ENCODE peak calls at places on chromosomes 1 and 21, in four cellular contexts. One of them, this sample, is unnamed.

GRCh38 chr1:33876970-33877680 is 13.2 kb downstream of the HMGB4 start:
- DNase-seq in occipital lobe: peak; percentile 75
- DNase-seq in effector memory CD4-positive, alpha-beta T cell: no peak
- DNase-seq in stimulated activated CD4-positive, alpha-beta T cell treated with anti-CD3 and anti-CD28 coated beads, Interleukin-15, amount 100 ng/mL, for 1 hour: no peak
- DNase-seq in this sample: peak; percentile 18

GRCh38 chr1:14724234-14724633 is 125.7 kb downstream of the KAZN start:
- DNase-seq in occipital lobe: no peak
- DNase-seq in stimulated activated CD4-positive, alpha-beta T cell treated with anti-CD3 and anti-CD28 coated beads, Interleukin-15, amount 100 ng/mL, for 1 hour: no peak
- DNase-seq in effector memory CD4-positive, alpha-beta T cell: no peak
- DNase-seq in this sample: no peak

GRCh38 chr1:76291186-76291585 is 216.6 kb downstream of the ST6GALNAC3 start:
- DNase-seq in stimulated activated CD4-positive, alpha-beta T cell treated with anti-CD3 and anti-CD28 coated beads, Interleukin-15, amount 100 ng/mL, for 1 hour: no peak
- DNase-seq in occipital lobe: no peak
- DNase-seq in effector memory CD4-positive, alpha-beta T cell: no peak
- DNase-seq in this sample: no peak

GRCh38 chr1:40078512-40079333 is 18.3 kb downstream of the PPT1 start:
- DNase-seq in effector memory CD4-positive, alpha-beta T cell: peak; percentile 29
- DNase-seq in occipital lobe: no peak
- DNase-seq in stimulated activated CD4-positive, alpha-beta T cell treated with anti-CD3 and anti-CD28 coated beads, Interleukin-15, amount 100 ng/mL, for 1 hour: no peak
- DNase-seq in this sample: peak; percentile 99

GRCh38 chr1:63671514-63671913 is 78.3 kb downstream of the PGM1 start:
- DNase-seq in effector memory CD4-positive, alpha-beta T cell: no peak
- DNase-seq in stimulated activated CD4-positive, alpha-beta T cell treated with anti-CD3 and anti-CD28 coated beads, Interleukin-15, amount 100 ng/mL, for 1 hour: no peak
- DNase-seq in occipital lobe: no peak
- DNase-seq in this sample: no peak

GRCh38 chr1:114347431-114348209 is 163.4 kb downstream of the TRIM33 start:
- DNase-seq in stimulated activated CD4-positive, alpha-beta T cell treated with anti-CD3 and anti-CD28 coated beads, Interleukin-15, amount 100 ng/mL, for 1 hour: no peak
- DNase-seq in occipital lobe: no peak
- DNase-seq in effector memory CD4-positive, alpha-beta T cell: no peak
- DNase-seq in this sample: no peak

GRCh38 chr1:84300991-84301758 is at the start of gene SAMD13:
- DNase-seq in stimulated activated CD4-positive, alpha-beta T cell treated with anti-CD3 and anti-CD28 coated beads, Interleukin-15, amount 100 ng/mL, for 1 hour: no peak
- DNase-seq in effector memory CD4-positive, alpha-beta T cell: no peak
- DNase-seq in occipital lobe: peak; percentile 35
- DNase-seq in this sample: peak; percentile 86

GRCh38 chr1:36154765-36155559 is 998 bp upstream of the MAP7D1 start:
- DNase-seq in occipital lobe: no peak
- DNase-seq in effector memory CD4-positive, alpha-beta T cell: no peak
- DNase-seq in stimulated activated CD4-positive, alpha-beta T cell treated with anti-CD3 and anti-CD28 coated beads, Interleukin-15, amount 100 ng/mL, for 1 hour: no peak
- DNase-seq in this sample: no peak

GRCh38 chr1:15703562-15703961 is 19.4 kb downstream of the PLEKHM2 start:
- DNase-seq in effector memory CD4-positive, alpha-beta T cell: no peak
- DNase-seq in stimulated activated CD4-positive, alpha-beta T cell treated with anti-CD3 and anti-CD28 coated beads, Interleukin-15, amount 100 ng/mL, for 1 hour: no peak
- DNase-seq in occipital lobe: peak; percentile 81
- DNase-seq in this sample: no peak

GRCh38 chr1:172900359-172900997 is 150.3 kb downstream of the TNFSF18 start:
- DNase-seq in stimulated activated CD4-positive, alpha-beta T cell treated with anti-CD3 and anti-CD28 coated beads, Interleukin-15, amount 100 ng/mL, for 1 hour: no peak
- DNase-seq in effector memory CD4-positive, alpha-beta T cell: no peak
- DNase-seq in occipital lobe: no peak
- DNase-seq in this sample: no peak

GRCh38 chr21:25836396-25836795 is 101.6 kb downstream of the GABPA start:
- DNase-seq in stimulated activated CD4-positive, alpha-beta T cell treated with anti-CD3 and anti-CD28 coated beads, Interleukin-15, amount 100 ng/mL, for 1 hour: no peak
- DNase-seq in occipital lobe: no peak
- DNase-seq in effector memory CD4-positive, alpha-beta T cell: no peak
- DNase-seq in this sample: no peak

GRCh38 chr1:43205671-43206070 is 33.5 kb downstream of the CFAP57 start:
- DNase-seq in stimulated activated CD4-positive, alpha-beta T cell treated with anti-CD3 and anti-CD28 coated beads, Interleukin-15, amount 100 ng/mL, for 1 hour: no peak
- DNase-seq in occipital lobe: no peak
- DNase-seq in effector memory CD4-positive, alpha-beta T cell: no peak
- DNase-seq in this sample: no peak

GRCh38 chr1:48214820-48215219 is 7.7 kb upstream of the SLC5A9 start:
- DNase-seq in stimulated activated CD4-positive, alpha-beta T cell treated with anti-CD3 and anti-CD28 coated beads, Interleukin-15, amount 100 ng/mL, for 1 hour: no peak
- DNase-seq in occipital lobe: peak; percentile 10
- DNase-seq in effector memory CD4-positive, alpha-beta T cell: no peak
- DNase-seq in this sample: no peak

GRCh38 chr1:237287876-237288517 is 246.0 kb downstream of the RYR2 start:
- DNase-seq in effector memory CD4-positive, alpha-beta T cell: no peak
- DNase-seq in stimulated activated CD4-positive, alpha-beta T cell treated with anti-CD3 and anti-CD28 coated beads, Interleukin-15, amount 100 ng/mL, for 1 hour: no peak
- DNase-seq in occipital lobe: no peak
- DNase-seq in this sample: no peak

GRCh38 chr1:205318231-205318991 is 3.1 kb downstream of the NUAK2 start:
- DNase-seq in occipital lobe: no peak
- DNase-seq in stimulated activated CD4-positive, alpha-beta T cell treated with anti-CD3 and anti-CD28 coated beads, Interleukin-15, amount 100 ng/mL, for 1 hour: no peak
- DNase-seq in effector memory CD4-positive, alpha-beta T cell: no peak
- DNase-seq in this sample: peak; percentile 94

GRCh38 chr1:174743654-174744561 is 255.8 kb upstream of the CACYBP start:
- DNase-seq in effector memory CD4-positive, alpha-beta T cell: no peak
- DNase-seq in stimulated activated CD4-positive, alpha-beta T cell treated with anti-CD3 and anti-CD28 coated beads, Interleukin-15, amount 100 ng/mL, for 1 hour: no peak
- DNase-seq in occipital lobe: no peak
- DNase-seq in this sample: no peak

GRCh38 chr1:87986154-87986914 is 657.7 kb downstream of the LMO4 start:
- DNase-seq in occipital lobe: no peak
- DNase-seq in effector memory CD4-positive, alpha-beta T cell: no peak
- DNase-seq in stimulated activated CD4-positive, alpha-beta T cell treated with anti-CD3 and anti-CD28 coated beads, Interleukin-15, amount 100 ng/mL, for 1 hour: no peak
- DNase-seq in this sample: no peak

GRCh38 chr1:154468480-154469240 is 33.4 kb upstream of the TDRD10 start:
- DNase-seq in effector memory CD4-positive, alpha-beta T cell: no peak
- DNase-seq in occipital lobe: no peak
- DNase-seq in stimulated activated CD4-positive, alpha-beta T cell treated with anti-CD3 and anti-CD28 coated beads, Interleukin-15, amount 100 ng/mL, for 1 hour: no peak
- DNase-seq in this sample: no peak

GRCh38 chr1:198253668-198254067 is 96.9 kb downstream of the NEK7 start:
- DNase-seq in occipital lobe: no peak
- DNase-seq in stimulated activated CD4-positive, alpha-beta T cell treated with anti-CD3 and anti-CD28 coated beads, Interleukin-15, amount 100 ng/mL, for 1 hour: no peak
- DNase-seq in effector memory CD4-positive, alpha-beta T cell: no peak
- DNase-seq in this sample: no peak

GRCh38 chr1:176515310-176515709 is 52.3 kb downstream of the PAPPA2 start:
- DNase-seq in effector memory CD4-positive, alpha-beta T cell: no peak
- DNase-seq in occipital lobe: no peak
- DNase-seq in stimulated activated CD4-positive, alpha-beta T cell treated with anti-CD3 and anti-CD28 coated beads, Interleukin-15, amount 100 ng/mL, for 1 hour: no peak
- DNase-seq in this sample: no peak

GRCh38 chr21:45998871-45999580 is 17.5 kb downstream of the COL6A1 start:
- DNase-seq in effector memory CD4-positive, alpha-beta T cell: no peak
- DNase-seq in occipital lobe: no peak
- DNase-seq in stimulated activated CD4-positive, alpha-beta T cell treated with anti-CD3 and anti-CD28 coated beads, Interleukin-15, amount 100 ng/mL, for 1 hour: no peak
- DNase-seq in this sample: no peak

GRCh38 chr1:197559244-197559643 is 216.0 kb downstream of the DENND1B start:
- DNase-seq in occipital lobe: no peak
- DNase-seq in stimulated activated CD4-positive, alpha-beta T cell treated with anti-CD3 and anti-CD28 coated beads, Interleukin-15, amount 100 ng/mL, for 1 hour: no peak
- DNase-seq in effector memory CD4-positive, alpha-beta T cell: no peak
- DNase-seq in this sample: no peak

GRCh38 chr1:198444792-198445191 is 95.7 kb downstream of the ATP6V1G3 start:
- DNase-seq in stimulated activated CD4-positive, alpha-beta T cell treated with anti-CD3 and anti-CD28 coated beads, Interleukin-15, amount 100 ng/mL, for 1 hour: no peak
- DNase-seq in effector memory CD4-positive, alpha-beta T cell: no peak
- DNase-seq in occipital lobe: no peak
- DNase-seq in this sample: no peak

GRCh38 chr1:112926858-112927257 is 29.1 kb downstream of the SLC16A1 start:
- DNase-seq in occipital lobe: no peak
- DNase-seq in effector memory CD4-positive, alpha-beta T cell: no peak
- DNase-seq in stimulated activated CD4-positive, alpha-beta T cell treated with anti-CD3 and anti-CD28 coated beads, Interleukin-15, amount 100 ng/mL, for 1 hour: no peak
- DNase-seq in this sample: no peak

GRCh38 chr1:48470506-48470905 is 1.5 kb downstream of the SPATA6 start:
- DNase-seq in stimulated activated CD4-positive, alpha-beta T cell treated with anti-CD3 and anti-CD28 coated beads, Interleukin-15, amount 100 ng/mL, for 1 hour: no peak
- DNase-seq in occipital lobe: peak; percentile 40
- DNase-seq in effector memory CD4-positive, alpha-beta T cell: no peak
- DNase-seq in this sample: peak; percentile 76

GRCh38 chr21:42716074-42716473 is 62.7 kb downstream of the PDE9A start:
- DNase-seq in stimulated activated CD4-positive, alpha-beta T cell treated with anti-CD3 and anti-CD28 coated beads, Interleukin-15, amount 100 ng/mL, for 1 hour: no peak
- DNase-seq in occipital lobe: no peak
- DNase-seq in effector memory CD4-positive, alpha-beta T cell: no peak
- DNase-seq in this sample: no peak

GRCh38 chr1:68954841-68955240 is 458.0 kb upstream of the DEPDC1 start:
- DNase-seq in occipital lobe: no peak
- DNase-seq in effector memory CD4-positive, alpha-beta T cell: no peak
- DNase-seq in stimulated activated CD4-positive, alpha-beta T cell treated with anti-CD3 and anti-CD28 coated beads, Interleukin-15, amount 100 ng/mL, for 1 hour: no peak
- DNase-seq in this sample: peak; percentile 76

GRCh38 chr1:245260116-245260882 is 105.5 kb downstream of the KIF26B start:
- DNase-seq in stimulated activated CD4-positive, alpha-beta T cell treated with anti-CD3 and anti-CD28 coated beads, Interleukin-15, amount 100 ng/mL, for 1 hour: no peak
- DNase-seq in occipital lobe: no peak
- DNase-seq in effector memory CD4-positive, alpha-beta T cell: no peak
- DNase-seq in this sample: peak; percentile 16

GRCh38 chr1:191831572-191831971 is 326.7 kb upstream of the RGS18 start:
- DNase-seq in occipital lobe: no peak
- DNase-seq in stimulated activated CD4-positive, alpha-beta T cell treated with anti-CD3 and anti-CD28 coated beads, Interleukin-15, amount 100 ng/mL, for 1 hour: no peak
- DNase-seq in effector memory CD4-positive, alpha-beta T cell: no peak
- DNase-seq in this sample: no peak

GRCh38 chr1:66271216-66271903 is 262.6 kb upstream of the SGIP1 start:
- DNase-seq in effector memory CD4-positive, alpha-beta T cell: no peak
- DNase-seq in stimulated activated CD4-positive, alpha-beta T cell treated with anti-CD3 and anti-CD28 coated beads, Interleukin-15, amount 100 ng/mL, for 1 hour: no peak
- DNase-seq in occipital lobe: peak; percentile 47
- DNase-seq in this sample: peak; percentile 33

GRCh38 chr1:116667577-116668105 is at the start of gene IGSF3:
- DNase-seq in occipital lobe: no peak
- DNase-seq in effector memory CD4-positive, alpha-beta T cell: peak; percentile 35
- DNase-seq in stimulated activated CD4-positive, alpha-beta T cell treated with anti-CD3 and anti-CD28 coated beads, Interleukin-15, amount 100 ng/mL, for 1 hour: peak; percentile 41
- DNase-seq in this sample: no peak

GRCh38 chr21:37263827-37264226 is 3.3 kb downstream of the VPS26C start:
- DNase-seq in stimulated activated CD4-positive, alpha-beta T cell treated with anti-CD3 and anti-CD28 coated beads, Interleukin-15, amount 100 ng/mL, for 1 hour: no peak
- DNase-seq in effector memory CD4-positive, alpha-beta T cell: no peak
- DNase-seq in occipital lobe: no peak
- DNase-seq in this sample: no peak

GRCh38 chr1:159170639-159171038 is 776 bp upstream of the CADM3 start:
- DNase-seq in occipital lobe: no peak
- DNase-seq in effector memory CD4-positive, alpha-beta T cell: no peak
- DNase-seq in stimulated activated CD4-positive, alpha-beta T cell treated with anti-CD3 and anti-CD28 coated beads, Interleukin-15, amount 100 ng/mL, for 1 hour: no peak
- DNase-seq in this sample: no peak

GRCh38 chr1:12620142-12620865 is 2.3 kb upstream of the DHRS3 start:
- DNase-seq in stimulated activated CD4-positive, alpha-beta T cell treated with anti-CD3 and anti-CD28 coated beads, Interleukin-15, amount 100 ng/mL, for 1 hour: no peak
- DNase-seq in effector memory CD4-positive, alpha-beta T cell: no peak
- DNase-seq in occipital lobe: no peak
- DNase-seq in this sample: no peak

GRCh38 chr1:58874757-58875755 is 91.2 kb upstream of the JUN start:
- DNase-seq in stimulated activated CD4-positive, alpha-beta T cell treated with anti-CD3 and anti-CD28 coated beads, Interleukin-15, amount 100 ng/mL, for 1 hour: no peak
- DNase-seq in effector memory CD4-positive, alpha-beta T cell: no peak
- DNase-seq in occipital lobe: peak; percentile 60
- DNase-seq in this sample: peak; percentile 98

GRCh38 chr1:27536004-27536757 is 46.2 kb upstream of the WASF2 start:
- DNase-seq in effector memory CD4-positive, alpha-beta T cell: no peak
- DNase-seq in occipital lobe: no peak
- DNase-seq in stimulated activated CD4-positive, alpha-beta T cell treated with anti-CD3 and anti-CD28 coated beads, Interleukin-15, amount 100 ng/mL, for 1 hour: no peak
- DNase-seq in this sample: no peak